ENCODE peak calls at places on chromosome 4, in four cellular contexts. J, G, L and H are unnamed samples.

GRCh38 chr4:186015212-186015817 is 53.6 kb upstream of the TLR3 start:
- DNase-seq in J (no peak), G (no peak), L (no peak), H (no peak)

GRCh38 chr4:161186750-161187149 is 977.0 kb downstream of the FSTL5 start:
- DNase-seq in J (no peak), G (no peak), L (no peak), H (no peak)

GRCh38 chr4:63020661-63021060 is 1388.6 kb downstream of the TECRL start:
- DNase-seq in J (no peak), G (no peak), L (no peak), H (no peak)

GRCh38 chr4:126375462-126376054 is 1060.8 kb downstream of the FAT4 start:
- DNase-seq in J (peak; percentile 48), G (no peak), L (no peak), H (no peak)

GRCh38 chr4:3251691-3252479 is 2.9 kb downstream of the MSANTD1 start:
- DNase-seq in J (no peak), G (peak; percentile 68), L (no peak), H (no peak)

GRCh38 chr4:11011249-11011648 is 326.7 kb upstream of the CLNK start:
- DNase-seq in J (no peak), G (no peak), L (no peak), H (no peak)

GRCh38 chr4:152090543-152090942 is 329.7 kb upstream of the GATB start:
- DNase-seq in J (peak; percentile 10), G (no peak), L (no peak), H (no peak)

GRCh38 chr4:85968945-85969830 is 390.7 kb downstream of the MAPK10 start:
- DNase-seq in J (peak; percentile 88), G (no peak), L (no peak), H (no peak)

GRCh38 chr4:189304179-189304578 is 636.5 kb upstream of the FRG1 start:
- DNase-seq in J (peak; percentile 2), G (no peak), L (no peak), H (no peak)

DNA sequence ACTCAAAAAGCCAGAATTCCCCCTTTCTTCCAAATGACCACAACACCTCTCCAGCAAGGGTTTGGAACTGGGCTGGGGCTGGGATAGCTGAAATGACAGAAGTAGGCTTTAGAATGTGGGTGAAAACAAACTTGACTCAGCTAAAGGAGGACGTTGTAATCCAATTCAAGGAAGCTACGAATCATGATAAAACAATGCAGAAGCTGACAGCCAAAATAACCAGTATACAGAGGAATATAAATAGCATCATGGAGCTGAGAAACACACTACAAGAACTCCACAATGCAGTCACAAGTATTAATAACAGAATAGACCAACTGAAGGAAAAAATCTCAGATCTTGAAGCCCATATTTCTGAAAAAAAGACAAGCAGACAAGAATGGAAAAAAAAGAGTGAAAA is 95.8 kb upstream of the TET2 start:
- DNase-seq in J (peak; percentile 77), G (no peak), L (no peak), H (no peak)
- TF ChIP-seq CTCF in J (no peak), G (no peak), L (no peak), H (no peak)

DNA sequence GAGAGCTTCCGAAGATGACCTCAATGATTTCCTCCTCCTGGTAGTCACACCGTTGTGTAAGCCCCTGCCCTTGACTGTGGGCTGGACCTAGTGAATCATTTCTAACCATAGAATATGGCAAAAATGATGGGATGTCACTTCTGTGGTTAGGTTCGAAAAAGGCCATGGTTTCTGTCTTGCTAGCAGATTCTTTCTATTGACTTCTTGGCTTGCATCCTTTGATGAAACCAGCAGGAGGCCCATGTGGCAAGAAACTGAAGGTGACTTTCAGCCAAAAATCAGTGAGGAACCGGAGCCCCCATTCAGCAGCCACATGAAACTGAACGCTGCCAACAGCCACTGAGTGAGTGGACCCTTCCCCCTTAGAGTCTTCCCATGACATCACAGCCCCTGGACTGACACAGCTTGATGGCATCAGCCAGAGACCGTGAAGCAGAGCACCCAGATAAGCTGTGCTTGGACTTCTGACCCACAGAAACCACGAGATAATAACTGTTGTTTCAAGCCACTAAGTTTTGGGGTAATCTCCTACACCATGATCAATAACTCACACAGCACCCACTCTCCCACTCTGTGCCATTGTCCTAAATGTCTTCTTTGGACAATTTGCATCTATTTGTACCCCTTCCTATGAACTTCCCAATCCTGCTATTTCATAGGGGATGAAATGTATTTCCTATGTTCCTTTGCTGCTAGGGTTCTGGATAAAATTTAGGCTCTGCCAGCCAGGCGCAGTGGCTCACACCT is 148.0 kb upstream of the STX18 start:
- DNase-seq in J (no peak), G (no peak), L (no peak), H (no peak)
- TF ChIP-seq CTCF in J (no peak), G (no peak), L (no peak), H (no peak)

GRCh38 chr4:7450775-7451433 is 16.2 kb upstream of the PSAPL1 start:
- DNase-seq in J (no peak), G (no peak), L (no peak), H (no peak)
- TF ChIP-seq CTCF in J (no peak), G (no peak), L (no peak), H (no peak)

GRCh38 chr4:153232768-153233167 is 28.5 kb downstream of the TRIM2 start:
- DNase-seq in J (no peak), G (no peak), L (peak; percentile 38), H (no peak)
- TF ChIP-seq CTCF in J (peak; percentile 21), G (no peak), L (no peak), H (peak; percentile 52)

GRCh38 chr4:104532677-104533076 is 38.0 kb upstream of the CXXC4 start:
- DNase-seq in J (no peak), G (no peak), L (no peak), H (no peak)

DNA sequence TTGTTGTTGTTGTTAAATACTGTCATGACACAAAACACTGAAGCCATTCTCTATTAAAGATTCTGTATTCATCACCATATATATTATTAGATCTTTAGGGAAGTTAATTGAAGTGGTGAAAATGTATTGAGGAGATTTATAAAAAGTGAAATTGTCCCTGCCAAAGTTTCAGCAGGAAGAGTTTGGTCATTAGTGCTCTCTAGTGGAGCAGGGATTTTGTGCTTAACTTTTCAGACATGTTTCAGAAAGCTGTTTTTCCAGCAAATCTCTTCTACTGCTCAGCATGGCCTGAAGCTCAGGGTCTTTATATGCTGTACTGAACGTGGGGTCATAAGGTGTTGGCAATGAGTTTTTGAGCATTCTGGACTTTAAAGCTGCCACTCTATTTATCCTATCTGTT is 36.7 kb upstream of the CXXC4 start:
- DNase-seq in J (no peak), G (no peak), L (no peak), H (no peak)
- TF ChIP-seq CTCF in J (no peak), G (no peak), L (no peak), H (peak; percentile 31)

GRCh38 chr4:143178923-143179322 is 5.8 kb upstream of the USP38 start:
- DNase-seq in J (no peak), G (no peak), L (no peak), H (no peak)
- TF ChIP-seq CTCF in J (no peak), G (no peak), L (no peak), H (no peak)

GRCh38 chr4:184250795-184251679 is 33.4 kb upstream of the ENPP6 start:
- DNase-seq in J (peak; percentile 75), G (no peak), L (no peak), H (no peak)

GRCh38 chr4:184253072-184253420 is 35.4 kb upstream of the ENPP6 start:
- DNase-seq in J (no peak), G (no peak), L (no peak), H (no peak)

GRCh38 chr4:184255361-184255760 is 37.7 kb upstream of the ENPP6 start:
- DNase-seq in J (no peak), G (no peak), L (no peak), H (no peak)

GRCh38 chr4:184251680-184252000 is 34.0 kb upstream of the ENPP6 start:
- DNase-seq in J (no peak), G (no peak), L (no peak), H (no peak)

DNA sequence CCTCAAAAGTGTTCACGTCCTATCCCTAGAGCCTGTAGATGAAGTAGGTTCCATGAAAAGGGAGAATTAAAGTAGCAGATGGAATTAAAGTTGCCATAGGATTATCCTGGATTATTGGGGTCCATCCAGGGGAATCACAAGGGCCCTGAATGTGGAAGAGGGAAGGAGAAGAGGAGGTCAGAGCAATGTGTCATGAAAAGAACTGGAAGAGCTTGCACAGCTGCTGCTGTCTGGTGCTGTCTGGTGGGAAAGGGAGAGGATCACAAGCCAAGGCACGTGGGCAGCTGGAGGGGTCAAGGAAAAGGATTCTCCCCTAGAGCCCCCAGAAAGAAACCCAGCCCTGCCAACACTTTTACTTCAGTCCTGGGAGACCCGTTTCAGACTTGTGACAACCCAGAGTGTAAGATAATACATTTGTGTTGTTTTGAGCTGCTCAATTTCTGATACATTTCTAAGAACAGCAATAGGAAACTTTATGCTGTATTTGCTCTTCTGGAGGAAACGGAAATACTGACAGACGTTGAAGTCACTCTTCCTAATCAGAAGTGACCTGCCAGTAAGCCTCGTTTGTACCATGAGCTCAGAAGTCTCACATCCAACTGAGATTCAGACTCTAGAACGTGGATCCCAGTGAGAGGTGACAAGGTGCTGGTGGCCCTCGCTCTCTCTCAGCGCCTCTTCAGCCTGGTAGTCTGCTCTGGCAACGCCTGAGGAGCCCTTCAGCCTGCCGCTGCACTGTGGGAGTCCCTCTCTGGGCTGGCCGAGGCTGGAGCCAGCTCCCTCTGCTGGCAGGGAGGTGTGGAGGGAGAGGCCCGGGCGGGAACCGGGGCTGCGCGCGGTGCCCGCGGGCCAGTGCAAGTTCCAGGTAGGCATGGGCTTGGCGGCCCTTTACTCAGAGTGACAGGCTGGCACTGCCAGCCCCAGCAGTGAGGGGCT is 34.7 kb upstream of the ENPP6 start:
- DNase-seq in J (no peak), G (no peak), L (no peak), H (no peak)
- TF ChIP-seq CTCF in J (no peak), G (no peak), L (no peak), H (no peak)

GRCh38 chr4:108512615-108513505 is 107.5 kb upstream of the RPL34 start:
- DNase-seq in J (peak; percentile 41), G (no peak), L (no peak), H (no peak)
- TF ChIP-seq CTCF in J (peak; percentile 19), G (no peak), L (peak; percentile 7), H (peak; percentile 72)

DNA sequence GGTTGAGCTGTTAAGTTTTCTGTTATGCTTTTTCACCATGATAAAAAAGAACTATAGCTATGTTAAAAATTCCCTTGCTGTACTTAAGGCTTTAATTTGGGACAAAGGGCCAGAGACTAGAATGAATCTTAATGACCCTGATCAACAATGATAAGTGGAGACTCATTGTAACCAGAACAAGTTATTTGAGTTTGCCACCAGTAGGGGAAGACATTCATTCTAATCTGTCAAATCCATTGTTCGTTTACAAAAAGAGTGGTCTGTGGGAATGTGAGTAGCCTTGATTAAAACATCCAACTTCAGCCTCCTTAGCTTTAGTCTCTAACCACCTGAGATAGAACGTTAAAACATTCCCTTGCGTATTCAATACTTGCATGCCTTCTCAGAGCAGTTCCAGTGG is 66.0 kb downstream of the EGF start:
- DNase-seq in J (no peak), G (no peak), L (no peak), H (no peak)
- TF ChIP-seq CTCF in J (no peak), G (no peak), L (no peak), H (peak; percentile 7)